ENCODE peak calls at places on chromosomes 1 and 21, in eight cellular contexts. One of them, this sample, is unnamed.
A peak's percentile ranks its signal among the peaks of the same experiment; 100 is the strongest.

GRCh38 chr1:201126832-201127754 is at the start of gene ASCL5:
- DNase-seq in transverse colon: peak; percentile 56
- DNase-seq in cardiac fibroblast: peak; percentile 43
- DNase-seq in Peyer's patch: no peak
- DNase-seq in left ventricle myocardium inferior: no peak
- DNase-seq in ovary: no peak
- DNase-seq in fibroblast of lung: peak; percentile 34
- DNase-seq in sigmoid colon: no peak
- DNase-seq in this sample: no peak

GRCh38 chr1:112790920-112791722 is 76.0 kb upstream of the PPM1J start:
- DNase-seq in fibroblast of lung: no peak
- DNase-seq in ovary: no peak
- DNase-seq in left ventricle myocardium inferior: no peak
- DNase-seq in sigmoid colon: no peak
- DNase-seq in transverse colon: no peak
- DNase-seq in cardiac fibroblast: no peak
- DNase-seq in Peyer's patch: no peak
- DNase-seq in this sample: no peak

GRCh38 chr1:119893827-119894700 is 2.3 kb downstream of the ADAM30 start:
- DNase-seq in Peyer's patch: no peak
- DNase-seq in fibroblast of lung: no peak
- DNase-seq in cardiac fibroblast: no peak
- DNase-seq in left ventricle myocardium inferior: no peak
- DNase-seq in transverse colon: no peak
- DNase-seq in sigmoid colon: no peak
- DNase-seq in ovary: no peak
- DNase-seq in this sample: no peak

GRCh38 chr1:1162597-1163537 is 10.8 kb upstream of the TTLL10 start:
- DNase-seq in transverse colon: peak; percentile 92
- DNase-seq in fibroblast of lung: no peak
- DNase-seq in cardiac fibroblast: no peak
- DNase-seq in sigmoid colon: no peak
- DNase-seq in left ventricle myocardium inferior: no peak
- DNase-seq in ovary: no peak
- DNase-seq in Peyer's patch: no peak
- DNase-seq in this sample: no peak

GRCh38 chr21:27206368-27206982 is 239.6 kb upstream of the ADAMTS5 start:
- DNase-seq in cardiac fibroblast: no peak
- DNase-seq in transverse colon: no peak
- DNase-seq in Peyer's patch: no peak
- DNase-seq in sigmoid colon: no peak
- DNase-seq in fibroblast of lung: no peak
- DNase-seq in ovary: no peak
- DNase-seq in left ventricle myocardium inferior: no peak
- DNase-seq in this sample: no peak

GRCh38 chr1:212311836-212312497 is 26.8 kb downstream of the PPP2R5A start:
- DNase-seq in transverse colon: no peak
- DNase-seq in sigmoid colon: no peak
- DNase-seq in cardiac fibroblast: peak; percentile 60
- DNase-seq in Peyer's patch: no peak
- DNase-seq in left ventricle myocardium inferior: no peak
- DNase-seq in fibroblast of lung: no peak
- DNase-seq in ovary: no peak
- DNase-seq in this sample: no peak

GRCh38 chr1:6059866-6060265 is 14.2 kb downstream of the KCNAB2 start:
- DNase-seq in left ventricle myocardium inferior: no peak
- DNase-seq in Peyer's patch: no peak
- DNase-seq in fibroblast of lung: no peak
- DNase-seq in sigmoid colon: no peak
- DNase-seq in transverse colon: no peak
- DNase-seq in ovary: no peak
- DNase-seq in cardiac fibroblast: no peak
- DNase-seq in this sample: no peak

GRCh38 chr1:248813546-248813945 is 12.2 kb downstream of the SH3BP5L start:
- DNase-seq in sigmoid colon: no peak
- DNase-seq in left ventricle myocardium inferior: no peak
- DNase-seq in ovary: no peak
- DNase-seq in transverse colon: no peak
- DNase-seq in fibroblast of lung: no peak
- DNase-seq in cardiac fibroblast: no peak
- DNase-seq in Peyer's patch: no peak
- DNase-seq in this sample: no peak

GRCh38 chr21:34352556-34352955 is 11.2 kb upstream of the KCNE2 start:
- DNase-seq in cardiac fibroblast: no peak
- DNase-seq in sigmoid colon: no peak
- DNase-seq in fibroblast of lung: no peak
- DNase-seq in left ventricle myocardium inferior: no peak
- DNase-seq in transverse colon: no peak
- DNase-seq in ovary: no peak
- DNase-seq in Peyer's patch: no peak
- DNase-seq in this sample: peak; percentile 28

GRCh38 chr1:98331232-98331631 is 330.3 kb upstream of the SNX7 start:
- DNase-seq in cardiac fibroblast: peak; percentile 70
- DNase-seq in Peyer's patch: no peak
- DNase-seq in ovary: no peak
- DNase-seq in fibroblast of lung: no peak
- DNase-seq in sigmoid colon: no peak
- DNase-seq in left ventricle myocardium inferior: no peak
- DNase-seq in transverse colon: no peak
- DNase-seq in this sample: no peak

GRCh38 chr1:46434358-46434757 is 40.2 kb downstream of the FAAH start:
- DNase-seq in Peyer's patch: no peak
- DNase-seq in transverse colon: no peak
- DNase-seq in sigmoid colon: no peak
- DNase-seq in fibroblast of lung: no peak
- DNase-seq in ovary: no peak
- DNase-seq in cardiac fibroblast: no peak
- DNase-seq in left ventricle myocardium inferior: no peak
- DNase-seq in this sample: no peak

GRCh38 chr1:88013485-88013884 is 670.6 kb upstream of the PKN2 start:
- DNase-seq in cardiac fibroblast: peak; percentile 19
- DNase-seq in sigmoid colon: no peak
- DNase-seq in left ventricle myocardium inferior: no peak
- DNase-seq in ovary: no peak
- DNase-seq in transverse colon: no peak
- DNase-seq in Peyer's patch: no peak
- DNase-seq in fibroblast of lung: no peak
- DNase-seq in this sample: no peak

GRCh38 chr1:115332813-115333608 is 5.0 kb downstream of the NGF start:
- DNase-seq in cardiac fibroblast: peak; percentile 91
- DNase-seq in left ventricle myocardium inferior: no peak
- DNase-seq in ovary: no peak
- DNase-seq in Peyer's patch: no peak
- DNase-seq in transverse colon: no peak
- DNase-seq in sigmoid colon: peak; percentile 82
- DNase-seq in fibroblast of lung: peak; percentile 88
- DNase-seq in this sample: no peak

GRCh38 chr1:48878191-48878940 is 101.7 kb upstream of the BEND5 start:
- DNase-seq in sigmoid colon: no peak
- DNase-seq in fibroblast of lung: peak; percentile 85
- DNase-seq in ovary: no peak
- DNase-seq in Peyer's patch: no peak
- DNase-seq in cardiac fibroblast: peak; percentile 88
- DNase-seq in transverse colon: no peak
- DNase-seq in left ventricle myocardium inferior: no peak
- DNase-seq in this sample: no peak

GRCh38 chr1:53334312-53334711 is 6.4 kb upstream of the LRP8 start:
- DNase-seq in ovary: no peak
- DNase-seq in fibroblast of lung: no peak
- DNase-seq in sigmoid colon: peak; percentile 36
- DNase-seq in left ventricle myocardium inferior: no peak
- DNase-seq in Peyer's patch: no peak
- DNase-seq in transverse colon: no peak
- DNase-seq in cardiac fibroblast: no peak
- DNase-seq in this sample: peak; percentile 59

GRCh38 chr1:48523541-48523940 is 51.5 kb upstream of the SPATA6 start:
- DNase-seq in ovary: no peak
- DNase-seq in Peyer's patch: no peak
- DNase-seq in cardiac fibroblast: no peak
- DNase-seq in sigmoid colon: no peak
- DNase-seq in fibroblast of lung: no peak
- DNase-seq in left ventricle myocardium inferior: no peak
- DNase-seq in transverse colon: no peak
- DNase-seq in this sample: no peak

GRCh38 chr1:50651476-50652263 is 228.4 kb upstream of the DMRTA2 start:
- DNase-seq in ovary: no peak
- DNase-seq in left ventricle myocardium inferior: no peak
- DNase-seq in transverse colon: no peak
- DNase-seq in cardiac fibroblast: no peak
- DNase-seq in sigmoid colon: no peak
- DNase-seq in fibroblast of lung: no peak
- DNase-seq in Peyer's patch: no peak
- DNase-seq in this sample: no peak

GRCh38 chr1:40973912-40974311 is 5.6 kb upstream of the CTPS1 start:
- DNase-seq in left ventricle myocardium inferior: no peak
- DNase-seq in fibroblast of lung: no peak
- DNase-seq in cardiac fibroblast: no peak
- DNase-seq in transverse colon: no peak
- DNase-seq in ovary: no peak
- DNase-seq in Peyer's patch: no peak
- DNase-seq in sigmoid colon: no peak
- DNase-seq in this sample: no peak

GRCh38 chr1:3541465-3541864 is 69.8 kb downstream of the MEGF6 start:
- DNase-seq in Peyer's patch: no peak
- DNase-seq in sigmoid colon: no peak
- DNase-seq in left ventricle myocardium inferior: no peak
- DNase-seq in ovary: no peak
- DNase-seq in cardiac fibroblast: no peak
- DNase-seq in transverse colon: no peak
- DNase-seq in fibroblast of lung: no peak
- DNase-seq in this sample: no peak

GRCh38 chr1:238660849-238661248 is 725.5 kb upstream of the CHRM3 start:
- DNase-seq in transverse colon: no peak
- DNase-seq in sigmoid colon: no peak
- DNase-seq in fibroblast of lung: peak; percentile 56
- DNase-seq in cardiac fibroblast: no peak
- DNase-seq in Peyer's patch: no peak
- DNase-seq in left ventricle myocardium inferior: no peak
- DNase-seq in ovary: no peak
- DNase-seq in this sample: no peak

GRCh38 chr1:84598846-84599741 is 24.9 kb upstream of the CTBS start:
- DNase-seq in cardiac fibroblast: peak; percentile 86
- DNase-seq in fibroblast of lung: peak; percentile 86
- DNase-seq in ovary: no peak
- DNase-seq in transverse colon: no peak
- DNase-seq in left ventricle myocardium inferior: no peak
- DNase-seq in sigmoid colon: no peak
- DNase-seq in Peyer's patch: no peak
- DNase-seq in this sample: no peak
- H3K4me3 ChIP-seq in cardiac fibroblast: no peak overlapping the region
- H3K4me3 ChIP-seq in fibroblast of lung: peak overlapping the region; percentile 6
- H3K4me3 ChIP-seq in ovary: no peak overlapping the region
- H3K4me3 ChIP-seq in transverse colon: no peak overlapping the region
- H3K4me3 ChIP-seq in left ventricle myocardium inferior: no peak overlapping the region
- H3K4me3 ChIP-seq in sigmoid colon: no peak overlapping the region
- H3K4me3 ChIP-seq in Peyer's patch: no peak overlapping the region
- H3K4me3 ChIP-seq in this sample: no peak overlapping the region

GRCh38 chr1:171251741-171252300 is 3.5 kb downstream of the FMO1 start:
- DNase-seq in ovary: peak; percentile 52
- DNase-seq in Peyer's patch: peak; percentile 42
- DNase-seq in sigmoid colon: no peak
- DNase-seq in left ventricle myocardium inferior: peak; percentile 36
- DNase-seq in transverse colon: peak; percentile 22
- DNase-seq in fibroblast of lung: peak; percentile 51
- DNase-seq in cardiac fibroblast: peak; percentile 25
- DNase-seq in this sample: no peak
- TF ChIP-seq CTCF in ovary: peak; percentile 36
- TF ChIP-seq CTCF in Peyer's patch: peak; percentile 58
- TF ChIP-seq CTCF in sigmoid colon: no peak
- TF ChIP-seq CTCF in left ventricle myocardium inferior: peak; percentile 61
- TF ChIP-seq CTCF in transverse colon: peak; percentile 45
- TF ChIP-seq CTCF in fibroblast of lung: peak; percentile 78
- TF ChIP-seq CTCF in cardiac fibroblast: peak; percentile 73
- TF ChIP-seq CTCF in this sample: peak; percentile 33

GRCh38 chr21:36694593-36695282 is 4.2 kb upstream of the SIM2 start:
- DNase-seq in left ventricle myocardium inferior: no peak
- DNase-seq in Peyer's patch: no peak
- DNase-seq in ovary: no peak
- DNase-seq in transverse colon: no peak
- DNase-seq in fibroblast of lung: no peak
- DNase-seq in cardiac fibroblast: no peak
- DNase-seq in sigmoid colon: no peak
- DNase-seq in this sample: no peak

GRCh38 chr21:36695671-36696389 is 3.1 kb upstream of the SIM2 start:
- DNase-seq in fibroblast of lung: no peak
- DNase-seq in sigmoid colon: no peak
- DNase-seq in transverse colon: no peak
- DNase-seq in ovary: no peak
- DNase-seq in left ventricle myocardium inferior: no peak
- DNase-seq in cardiac fibroblast: no peak
- DNase-seq in Peyer's patch: no peak
- DNase-seq in this sample: no peak

GRCh38 chr21:36694041-36694515 is 4.8 kb upstream of the SIM2 start:
- DNase-seq in fibroblast of lung: peak; percentile 52
- DNase-seq in cardiac fibroblast: peak; percentile 48
- DNase-seq in sigmoid colon: no peak
- DNase-seq in Peyer's patch: no peak
- DNase-seq in left ventricle myocardium inferior: no peak
- DNase-seq in ovary: no peak
- DNase-seq in transverse colon: no peak
- DNase-seq in this sample: no peak

GRCh38 chr21:36696390-36696639 is 2.6 kb upstream of the SIM2 start:
- DNase-seq in left ventricle myocardium inferior: no peak
- DNase-seq in ovary: no peak
- DNase-seq in Peyer's patch: no peak
- DNase-seq in sigmoid colon: no peak
- DNase-seq in cardiac fibroblast: no peak
- DNase-seq in fibroblast of lung: no peak
- DNase-seq in transverse colon: no peak
- DNase-seq in this sample: no peak

GRCh38 chr21:36695283-36695634 is 3.7 kb upstream of the SIM2 start:
- DNase-seq in sigmoid colon: no peak
- DNase-seq in left ventricle myocardium inferior: no peak
- DNase-seq in cardiac fibroblast: no peak
- DNase-seq in transverse colon: no peak
- DNase-seq in Peyer's patch: no peak
- DNase-seq in ovary: no peak
- DNase-seq in fibroblast of lung: no peak
- DNase-seq in this sample: no peak
- H3K4me3 ChIP-seq in sigmoid colon: no peak overlapping the region
- H3K4me3 ChIP-seq in left ventricle myocardium inferior: no peak overlapping the region
- H3K4me3 ChIP-seq in cardiac fibroblast: no peak overlapping the region
- H3K4me3 ChIP-seq in transverse colon: no peak overlapping the region
- H3K4me3 ChIP-seq in Peyer's patch: no peak overlapping the region
- H3K4me3 ChIP-seq in ovary: no peak overlapping the region
- H3K4me3 ChIP-seq in fibroblast of lung: no peak overlapping the region
- H3K4me3 ChIP-seq in this sample: no peak overlapping the region

GRCh38 chr1:156480015-156480368 is 20.6 kb downstream of the MEF2D start:
- DNase-seq in cardiac fibroblast: no peak
- DNase-seq in left ventricle myocardium inferior: no peak
- DNase-seq in Peyer's patch: no peak
- DNase-seq in fibroblast of lung: no peak
- DNase-seq in transverse colon: no peak
- DNase-seq in sigmoid colon: no peak
- DNase-seq in ovary: no peak
- DNase-seq in this sample: no peak
- TF ChIP-seq CTCF in cardiac fibroblast: peak; percentile 31
- TF ChIP-seq CTCF in left ventricle myocardium inferior: peak; percentile 40
- TF ChIP-seq CTCF in Peyer's patch: no peak
- TF ChIP-seq CTCF in fibroblast of lung: no peak
- TF ChIP-seq CTCF in transverse colon: no peak
- TF ChIP-seq CTCF in sigmoid colon: peak; percentile 15
- TF ChIP-seq CTCF in ovary: no peak
- TF ChIP-seq CTCF in this sample: no peak

GRCh38 chr1:154222518-154222917 is 1.8 kb downstream of the UBAP2L start:
- DNase-seq in fibroblast of lung: no peak
- DNase-seq in cardiac fibroblast: peak; percentile 30
- DNase-seq in transverse colon: no peak
- DNase-seq in left ventricle myocardium inferior: no peak
- DNase-seq in sigmoid colon: no peak
- DNase-seq in ovary: no peak
- DNase-seq in Peyer's patch: no peak
- DNase-seq in this sample: no peak
- H3K4me3 ChIP-seq in fibroblast of lung: peak overlapping the region; percentile 88
- H3K4me3 ChIP-seq in cardiac fibroblast: peak overlapping the region; percentile 89
- H3K4me3 ChIP-seq in transverse colon: no peak overlapping the region
- H3K4me3 ChIP-seq in left ventricle myocardium inferior: peak overlapping the region; percentile 87
- H3K4me3 ChIP-seq in sigmoid colon: peak overlapping the region; percentile 80
- H3K4me3 ChIP-seq in ovary: no peak overlapping the region
- H3K4me3 ChIP-seq in Peyer's patch: peak overlapping the region; percentile 70
- H3K4me3 ChIP-seq in this sample: peak overlapping the region; percentile 94

This sample was measured in coronary artery.